ENCODE peak calls at places on chromosome 3, in five cellular contexts. X is HepG2, H is GM12878, M is IMR-90, Z is K562. W is an unnamed sample.

GRCh38 chr3:68424796-68425460 is 507.4 kb downstream of the TAFA4 start:
- DNase-seq in X (no peak), H (no peak), M (no peak), Z (no peak), W (no peak)

GRCh38 chr3:183172051-183172639 is 9.6 kb upstream of the LAMP3 start:
- DNase-seq in X (no peak), H (no peak), M (no peak), Z (no peak), W (no peak)

GRCh38 chr3:187952849-187953248 is 201.1 kb upstream of the LPP start:
- DNase-seq in X (no peak), H (no peak), M (no peak), Z (no peak), W (no peak)

GRCh38 chr3:17979248-17979647 is 236.8 kb upstream of the TBC1D5 start:
- DNase-seq in X (no peak), H (no peak), M (no peak), Z (no peak), W (no peak)

GRCh38 chr3:133475245-133476010 is 75.6 kb downstream of the BFSP2 start:
- DNase-seq in X (no peak), H (peak), M (no peak), Z (no peak), W (no peak)

GRCh38 chr3:141482250-141482937 is 4.4 kb upstream of the RASA2 start:
- DNase-seq in X (peak), H (no peak), M (peak), Z (no peak), W (peak)

GRCh38 chr3:136055491-136055890 is 90.0 kb downstream of the PPP2R3A start:
- DNase-seq in X (no peak), H (no peak), M (peak), Z (no peak), W (no peak)

GRCh38 chr3:124767691-124768090 is 37.4 kb downstream of the UMPS start:
- DNase-seq in X (no peak), H (no peak), M (no peak), Z (no peak), W (no peak)

GRCh38 chr3:4359805-4360502 is 56.8 kb downstream of the SETMAR start:
- DNase-seq in X (no peak), H (no peak), M (no peak), Z (no peak), W (no peak)

GRCh38 chr3:52534281-52535183 is 875 bp upstream of the NT5DC2 start:
- DNase-seq in X (peak), H (no peak), M (peak), Z (no peak), W (no peak)

GRCh38 chr3:194738254-194739093 is 52.8 kb downstream of the FAM43A start:
- DNase-seq in X (no peak), H (no peak), M (peak), Z (no peak), W (no peak)

GRCh38 chr3:150135321-150135721 is 164.6 kb upstream of the PFN2 start:
- DNase-seq in X (no peak), H (no peak), M (peak), Z (no peak), W (no peak)

GRCh38 chr3:21752749-21753347 is 1.8 kb upstream of the ZNF385D start:
- DNase-seq in X (peak), H (no peak), M (peak), Z (peak), W (no peak)

GRCh38 chr3:186476044-186476468 is 68.1 kb downstream of the CRYGS start:
- DNase-seq in X (no peak), H (no peak), M (peak), Z (no peak), W (no peak)

GRCh38 chr3:29764059-29764458 is 483.2 kb downstream of the RBMS3 start:
- DNase-seq in X (no peak), H (no peak), M (peak), Z (no peak), W (no peak)

GRCh38 chr3:148955544-148956346 is 35.6 kb upstream of the GYG1 start:
- DNase-seq in X (peak), H (no peak), M (peak), Z (no peak), W (peak)

GRCh38 chr3:23996058-23996457 is 51.0 kb downstream of the NR1D2 start:
- DNase-seq in X (no peak), H (no peak), M (peak), Z (no peak), W (no peak)

GRCh38 chr3:192597511-192597910 is 129.8 kb downstream of the FGF12 start:
- DNase-seq in X (no peak), H (no peak), M (no peak), Z (no peak), W (no peak)

GRCh38 chr3:31294430-31295149 is 238.1 kb upstream of the STT3B start:
- DNase-seq in X (no peak), H (no peak), M (peak), Z (no peak), W (no peak)

GRCh38 chr3:12679468-12679867 is 15.6 kb upstream of the RAF1 start:
- DNase-seq in X (peak), H (no peak), M (peak), Z (no peak), W (peak)

GRCh38 chr3:157131861-157132260 is 28.1 kb downstream of the CCNL1 start:
- DNase-seq in X (no peak), H (no peak), M (peak), Z (no peak), W (no peak)

GRCh38 chr3:32220006-32220405 is 18.5 kb upstream of the CMTM8 start:
- DNase-seq in X (no peak), H (no peak), M (no peak), Z (no peak), W (no peak)

GRCh38 chr3:169146866-169147245 is 516.7 kb downstream of the MECOM start:
- DNase-seq in X (no peak), H (no peak), M (peak), Z (no peak), W (peak)

GRCh38 chr3:25580534-25580933 is 84.2 kb downstream of the TOP2B start:
- DNase-seq in X (no peak), H (no peak), M (no peak), Z (no peak), W (no peak)

GRCh38 chr3:37072892-37073291 is 79.6 kb downstream of the MLH1 start:
- DNase-seq in X (no peak), H (no peak), M (peak), Z (no peak), W (no peak)
- TF ChIP-seq RAD21 in X (no peak), H (no peak), M (no peak), Z (no peak), W (no peak)

GRCh38 chr3:178990293-178990692 is 81.3 kb downstream of the ZMAT3 start:
- DNase-seq in X (no peak), H (no peak), M (no peak), Z (no peak), W (no peak)
- TF ChIP-seq BHLHE40 in X (no peak), H (no peak), M (no peak), Z (no peak), W (no peak)

GRCh38 chr3:127391436-127392145 is 103.7 kb upstream of the PRR20G start:
- DNase-seq in X (no peak), H (no peak), M (no peak), Z (no peak), W (no peak)
- TF ChIP-seq RAD21 in X (no peak), H (no peak), M (no peak), Z (no peak), W (no peak)

DNA sequence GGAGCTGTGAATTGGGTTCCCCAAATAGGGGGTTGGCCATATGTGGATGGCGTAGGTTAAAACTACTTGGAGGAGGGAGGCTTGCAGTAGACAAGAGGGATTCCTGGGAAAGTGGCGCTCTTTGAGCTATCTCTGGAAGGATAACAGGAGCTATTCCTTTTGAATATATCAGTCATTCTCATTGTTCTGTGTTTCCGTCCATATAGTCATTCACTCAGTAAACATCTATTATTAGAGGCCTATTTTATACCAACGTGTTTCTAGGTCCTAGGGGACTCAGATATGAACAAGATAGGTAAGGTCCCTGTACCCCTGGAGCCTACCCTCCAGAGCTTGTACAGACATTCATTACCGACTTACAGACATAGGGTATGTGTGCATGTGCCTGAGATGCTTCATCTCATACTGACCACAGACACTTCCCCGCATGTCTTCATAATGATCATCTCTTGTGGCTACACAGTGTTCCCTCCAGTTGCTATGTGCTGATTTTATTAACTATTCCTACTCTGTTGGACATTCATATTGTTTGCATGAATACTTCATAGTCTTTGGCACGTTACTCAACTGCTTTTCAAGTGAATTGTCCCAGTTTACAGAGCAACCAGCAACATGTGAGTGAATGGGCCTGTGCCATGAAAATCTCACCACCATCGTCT is 55.8 kb upstream of the VILL start:
- DNase-seq in X (no peak), H (no peak), M (no peak), Z (no peak), W (no peak)
- TF ChIP-seq BHLHE40 in X (no peak), H (no peak), M (no peak), Z (no peak), W (no peak)

GRCh38 chr3:11455977-11456376 is 183.8 kb downstream of the ATG7 start:
- DNase-seq in X (no peak), H (no peak), M (peak), Z (no peak), W (no peak)

GRCh38 chr3:11457126-11457525 is 184.9 kb downstream of the ATG7 start:
- DNase-seq in X (no peak), H (no peak), M (peak), Z (no peak), W (no peak)

GRCh38 chr3:11447584-11448200 is 175.5 kb downstream of the ATG7 start:
- DNase-seq in X (no peak), H (no peak), M (no peak), Z (no peak), W (no peak)

GRCh38 chr3:11452312-11452711 is 180.1 kb downstream of the ATG7 start:
- DNase-seq in X (no peak), H (no peak), M (no peak), Z (no peak), W (no peak)

GRCh38 chr3:11452988-11453847 is 181.0 kb downstream of the ATG7 start:
- DNase-seq in X (peak), H (no peak), M (peak), Z (no peak), W (no peak)
- TF ChIP-seq RAD21 in X (no peak), H (no peak), M (no peak), Z (no peak), W (no peak)

W was measured in A549.